ENCODE peak calls at places on chromosomes 2 and 18, in ten cellular contexts. C is transverse colon, G is A549, M is sigmoid colon, N is stomach, O is GM12878, T is H1, Z is tibial nerve, J is ovary, L is K562. I is an unnamed sample.

GRCh38 chr2:176199902-176200301 is 11.4 kb downstream of the HOXD1 start:
- DNase-seq in T (no peak), M (no peak), L (no peak), O (no peak), Z (no peak), C (no peak), G (no peak), N (no peak), J (no peak), I (no peak)

GRCh38 chr18:36829362-36830140 is 624 bp downstream of the KIAA1328 start:
- DNase-seq in C (no peak), L (peak), T (no peak), Z (no peak), N (no peak), J (no peak), O (no peak), M (peak), G (no peak), I (no peak)

GRCh38 chr2:58925676-58926081 is 684.6 kb upstream of the FANCL start:
- DNase-seq in O (no peak), M (no peak), N (no peak), T (no peak), J (no peak), L (no peak), G (no peak), Z (no peak), C (no peak), I (peak)

GRCh38 chr2:172324198-172324597 is 103.2 kb upstream of the ITGA6 start:
- DNase-seq in M (no peak), G (no peak), T (no peak), C (no peak), Z (no peak), O (no peak), L (no peak), N (no peak), J (no peak), I (no peak)

GRCh38 chr2:23687713-23688112 is 239.2 kb downstream of the ATAD2B start:
- DNase-seq in T (no peak), G (no peak), O (no peak), Z (no peak), M (no peak), N (no peak), C (no peak), L (no peak), J (no peak), I (no peak)

GRCh38 chr2:135121016-135121657 is 69.0 kb downstream of the RAB3GAP1 start:
- DNase-seq in J (no peak), L (no peak), O (no peak), T (no peak), G (no peak), M (no peak), C (no peak), Z (no peak), N (no peak), I (no peak)

GRCh38 chr2:71190959-71191943 is 35.7 kb downstream of the PAIP2B start:
- DNase-seq in T (no peak), N (no peak), C (no peak), L (no peak), J (no peak), G (no peak), O (no peak), Z (no peak), M (no peak), I (no peak)

GRCh38 chr2:239370403-239370802 is 30.4 kb downstream of the HDAC4 start:
- DNase-seq in G (no peak), C (no peak), Z (no peak), M (peak), O (no peak), L (no peak), T (no peak), N (no peak), J (no peak), I (peak)

GRCh38 chr2:70583091-70583490 is 29.5 kb upstream of the TGFA start:
- DNase-seq in M (no peak), C (no peak), G (no peak), O (no peak), N (no peak), T (no peak), L (no peak), J (no peak), Z (no peak), I (no peak)

GRCh38 chr2:61793389-61793836 is 60.4 kb downstream of the FAM161A start:
- DNase-seq in J (peak), G (peak), L (peak), T (peak), O (no peak), C (peak), N (peak), M (peak), Z (no peak), I (no peak)

GRCh38 chr18:8661754-8662573 is 43.4 kb upstream of the MTCL1 start:
- DNase-seq in J (no peak), C (peak), O (no peak), M (no peak), G (no peak), L (peak), T (peak), Z (no peak), N (peak), I (no peak)

GRCh38 chr2:227614246-227614645 is 394 bp downstream of the SCYGR3 start:
- DNase-seq in G (no peak), O (no peak), T (no peak), M (no peak), C (no peak), J (no peak), L (no peak), N (no peak), Z (no peak), I (no peak)

GRCh38 chr2:241546771-241547498 is 11.6 kb upstream of the BOK start:
- DNase-seq in T (no peak), M (no peak), L (no peak), N (no peak), C (no peak), J (no peak), O (no peak), G (no peak), Z (no peak), I (no peak)

GRCh38 chr2:230680463-230681195 is 32.0 kb upstream of the CAB39 start:
- DNase-seq in O (no peak), L (no peak), T (no peak), G (no peak), N (no peak), C (no peak), M (no peak), J (no peak), Z (no peak), I (no peak)

GRCh38 chr2:214006601-214007000 is 404.3 kb upstream of the VWC2L start:
- DNase-seq in G (no peak), C (no peak), O (no peak), M (no peak), T (no peak), J (no peak), L (no peak), Z (no peak), N (no peak), I (no peak)

GRCh38 chr2:61952291-61952690 is 46.8 kb downstream of the COMMD1 start:
- DNase-seq in L (no peak), J (no peak), O (no peak), Z (no peak), G (no peak), T (no peak), C (no peak), N (no peak), M (no peak), I (no peak)

GRCh38 chr2:134333646-134334189 is 79.8 kb downstream of the MGAT5 start:
- DNase-seq in O (no peak), G (no peak), L (no peak), T (no peak), J (no peak), C (no peak), Z (no peak), N (no peak), M (no peak), I (no peak)

GRCh38 chr2:98880266-98881152 is 55.5 kb downstream of the CRACDL start:
- DNase-seq in T (no peak), O (no peak), Z (no peak), G (no peak), J (no peak), M (no peak), C (no peak), N (no peak), L (peak), I (peak)

GRCh38 chr18:51988277-51988676 is 351.7 kb upstream of the DCC start:
- DNase-seq in G (no peak), L (no peak), O (no peak), C (no peak), N (no peak), J (no peak), Z (no peak), M (no peak), T (no peak), I (no peak)

GRCh38 chr2:138780451-138780880 is 276 bp upstream of the NXPH2 start:
- DNase-seq in N (no peak), L (no peak), M (no peak), O (no peak), C (no peak), T (no peak), J (peak), G (no peak), Z (no peak), I (no peak)

GRCh38 chr18:58860747-58861224 is 3.9 kb upstream of the ZNF532 start:
- DNase-seq in T (no peak), G (no peak), N (no peak), M (no peak), Z (no peak), J (no peak), C (no peak), L (no peak), O (no peak), I (no peak)

GRCh38 chr2:120395686-120396518 is 50.0 kb downstream of the INHBB start:
- DNase-seq in G (no peak), Z (no peak), L (no peak), M (no peak), T (no peak), J (no peak), O (no peak), C (no peak), N (peak), I (peak)

GRCh38 chr2:226660524-226660923 is 139.1 kb downstream of the IRS1 start:
- DNase-seq in G (no peak), J (peak), L (no peak), M (peak), T (no peak), C (peak), O (no peak), Z (peak), N (peak), I (no peak)

GRCh38 chr2:231955758-231956472 is 5.6 kb upstream of the DIS3L2 start:
- DNase-seq in T (no peak), L (no peak), C (no peak), G (no peak), O (no peak), Z (no peak), N (no peak), M (no peak), J (no peak), I (no peak)

GRCh38 chr2:8298783-8299182 is 383.1 kb upstream of the ID2 start:
- DNase-seq in O (no peak), Z (no peak), G (no peak), C (no peak), L (no peak), N (no peak), J (no peak), T (no peak), M (peak), I (no peak)

GRCh38 chr18:79518028-79518682 is 122.4 kb downstream of the NFATC1 start:
- DNase-seq in N (no peak), C (no peak), Z (no peak), T (no peak), M (no peak), O (no peak), G (no peak), L (no peak), J (no peak), I (no peak)

GRCh38 chr2:201448701-201449100 is 2.6 kb downstream of the TRAK2 start:
- DNase-seq in G (no peak), L (no peak), J (no peak), C (peak), O (no peak), T (no peak), N (no peak), Z (no peak), M (no peak), I (no peak)

GRCh38 chr18:75211721-75212625 is 1.4 kb downstream of the TSHZ1 start:
- DNase-seq in O (no peak), C (peak), G (no peak), T (no peak), J (peak), Z (no peak), N (no peak), M (peak), L (peak), I (no peak)

GRCh38 chr2:1730047-1730937 is 14.0 kb downstream of the PXDN start:
- DNase-seq in T (no peak), Z (no peak), C (peak), O (no peak), G (no peak), M (peak), L (no peak), J (peak), N (peak), I (peak)

GRCh38 chr2:44715671-44716077 is 225.8 kb upstream of the SIX3 start:
- DNase-seq in O (no peak), Z (no peak), T (peak), M (no peak), L (no peak), N (no peak), C (no peak), J (no peak), G (peak), I (no peak)

GRCh38 chr2:236400594-236401360 is 136.6 kb upstream of the ASB18 start:
- DNase-seq in J (no peak), L (no peak), O (no peak), Z (no peak), G (no peak), T (no peak), N (no peak), C (no peak), M (no peak), I (no peak)

GRCh38 chr2:192558637-192559036 is 363.9 kb upstream of the TMEFF2 start:
- DNase-seq in O (no peak), T (no peak), L (no peak), J (no peak), Z (no peak), C (no peak), N (no peak), G (no peak), M (no peak), I (no peak)

GRCh38 chr2:44578401-44579135 is 216.8 kb downstream of the CAMKMT start:
- DNase-seq in M (no peak), L (no peak), O (peak), T (no peak), N (no peak), Z (no peak), C (no peak), G (no peak), J (no peak), I (no peak)

GRCh38 chr18:33010149-33010548 is 237.3 kb upstream of the KLHL14 start:
- DNase-seq in N (no peak), M (no peak), Z (no peak), C (no peak), T (no peak), J (no peak), G (no peak), O (no peak), L (no peak), I (no peak)

GRCh38 chr18:70429847-70430500 is 141.1 kb downstream of the SOCS6 start:
- DNase-seq in M (no peak), O (no peak), J (no peak), N (no peak), L (no peak), G (no peak), Z (no peak), C (no peak), T (no peak), I (no peak)

GRCh38 chr18:64244571-64244970 is 95.7 kb upstream of the LINC00305 start:
- DNase-seq in C (no peak), L (no peak), M (no peak), J (no peak), Z (no peak), T (no peak), G (no peak), O (no peak), N (no peak), I (no peak)

GRCh38 chr2:64135421-64135820 is 8.8 kb downstream of the PELI1 start:
- DNase-seq in T (no peak), G (no peak), O (no peak), Z (no peak), C (no peak), J (no peak), L (no peak), M (no peak), N (no peak), I (no peak)

GRCh38 chr2:109403841-109404201 is 209.9 kb downstream of the SEPTIN10 start:
- DNase-seq in C (no peak), T (no peak), G (no peak), J (no peak), O (no peak), N (no peak), M (no peak), L (no peak), Z (no peak), I (no peak)

GRCh38 chr18:31490387-31490786 is 7.6 kb upstream of the DSG2 start:
- DNase-seq in M (no peak), L (no peak), G (no peak), J (no peak), T (no peak), O (peak), C (no peak), N (no peak), Z (no peak), I (no peak)
- TF ChIP-seq EP300 in M (no peak), L (no peak), G (no peak), J (no peak), T (no peak), O (peak), C (no peak), N (no peak), Z (no peak), I (no peak)

GRCh38 chr18:24989760-24990547 is 362.0 kb downstream of the ZNF521 start:
- DNase-seq in C (no peak), Z (no peak), G (no peak), J (no peak), L (no peak), N (no peak), O (no peak), T (no peak), M (no peak), I (no peak)
- TF ChIP-seq EP300 in C (no peak), Z (no peak), G (no peak), J (no peak), L (no peak), N (no peak), O (no peak), T (no peak), M (no peak), I (no peak)

GRCh38 chr2:128187032-128187654 is 96.1 kb downstream of the UGGT1 start:
- DNase-seq in Z (no peak), N (no peak), C (no peak), G (no peak), M (no peak), L (no peak), O (no peak), J (no peak), T (no peak), I (no peak)
- TF ChIP-seq EP300 in Z (no peak), N (no peak), C (no peak), G (no peak), M (no peak), L (no peak), O (no peak), J (no peak), T (no peak), I (no peak)

GRCh38 chr2:86808315-86809161 is 17.8 kb upstream of the CD8A start:
- DNase-seq in C (peak), T (peak), J (peak), M (peak), G (peak), O (peak), N (peak), Z (peak), L (peak), I (peak)

GRCh38 chr2:86806059-86806857 is 15.5 kb upstream of the CD8A start:
- DNase-seq in Z (no peak), O (no peak), J (no peak), C (no peak), M (no peak), G (no peak), T (no peak), N (no peak), L (no peak), I (no peak)

GRCh38 chr2:86807121-86807461 is 16.4 kb upstream of the CD8A start:
- DNase-seq in J (no peak), L (no peak), N (no peak), O (no peak), M (no peak), C (no peak), Z (no peak), G (no peak), T (no peak), I (no peak)

GRCh38 chr2:86809481-86810121 is 18.9 kb upstream of the CD8A start:
- DNase-seq in T (no peak), L (no peak), M (no peak), J (no peak), C (no peak), Z (no peak), O (no peak), G (no peak), N (no peak), I (no peak)

DNA sequence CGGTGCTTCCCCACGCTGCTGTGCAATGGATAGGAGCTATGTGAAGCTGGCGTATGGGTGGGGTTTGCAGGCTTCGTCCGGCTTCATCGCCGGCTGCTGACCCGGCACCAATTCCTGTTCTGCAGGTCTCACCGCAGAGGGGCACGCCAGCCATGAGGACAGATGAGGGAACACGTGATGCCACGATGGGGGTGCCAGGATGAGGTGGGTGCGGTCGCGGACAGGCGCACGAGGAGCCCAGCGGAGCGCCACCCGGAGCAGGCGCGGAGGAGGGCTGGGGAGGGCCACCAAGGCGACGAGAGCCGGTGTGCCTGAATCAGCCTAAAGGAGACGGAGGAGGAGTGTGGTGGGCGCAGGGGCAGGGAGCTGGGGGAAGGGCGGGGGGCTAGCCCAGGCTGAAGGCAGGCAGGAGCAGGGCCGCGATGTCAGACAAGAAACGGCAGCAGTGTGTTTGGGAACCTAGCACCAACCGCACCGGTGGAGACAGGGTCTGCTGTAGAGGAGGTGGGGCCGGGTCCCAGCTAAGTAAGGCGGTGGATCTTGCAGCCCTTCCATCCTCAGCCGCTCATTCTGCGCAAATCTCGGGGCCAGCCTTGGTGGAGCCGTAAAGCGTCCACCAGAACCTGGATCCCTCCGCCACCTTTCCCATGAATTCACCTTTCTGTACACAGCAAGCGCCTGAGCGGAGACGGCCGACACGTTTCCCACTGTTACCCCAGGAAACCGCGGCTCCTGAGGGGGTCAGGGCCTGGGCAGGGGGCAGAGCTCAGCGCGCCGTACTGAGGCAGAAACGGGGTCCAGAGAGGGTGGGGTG is 17.0 kb upstream of the CD8A start:
- DNase-seq in O (no peak), M (no peak), Z (no peak), J (peak), C (peak), L (no peak), N (peak), T (no peak), G (peak), I (no peak)
- TF ChIP-seq EP300 in O (no peak), M (no peak), Z (no peak), J (no peak), C (no peak), L (no peak), N (no peak), T (no peak), G (no peak), I (no peak)

GRCh38 chr2:26175191-26175715 is 2.4 kb downstream of the GAREM2 start:
- DNase-seq in L (peak), J (no peak), M (peak), Z (no peak), T (no peak), C (no peak), O (no peak), G (no peak), N (no peak), I (peak)

GRCh38 chr2:26174691-26175181 is 1.8 kb downstream of the GAREM2 start:
- DNase-seq in N (no peak), C (no peak), J (no peak), T (no peak), M (peak), Z (no peak), L (peak), G (no peak), O (no peak), I (peak)

GRCh38 chr2:26172189-26172865 is 561 bp upstream of the GAREM2 start:
- DNase-seq in J (no peak), T (no peak), L (peak), N (no peak), G (peak), Z (no peak), M (peak), C (no peak), O (no peak), I (peak)

GRCh38 chr2:26172866-26173595 is at the start of gene GAREM2:
- DNase-seq in N (no peak), Z (no peak), T (no peak), O (no peak), J (no peak), L (peak), G (peak), M (peak), C (no peak), I (peak)

GRCh38 chr2:26173596-26174482 is 951 bp downstream of the GAREM2 start:
- DNase-seq in C (no peak), L (peak), G (no peak), O (no peak), T (no peak), M (peak), J (no peak), N (no peak), Z (no peak), I (no peak)
- TF ChIP-seq EP300 in C (no peak), L (no peak), G (no peak), O (no peak), T (no peak), M (no peak), J (no peak), N (no peak), Z (no peak), I (no peak)

I was measured in suprapubic skin.